ENCODE peak calls at places on chromosomes 13 and 19, in eight cellular contexts. M, T, U, A, J, I, B and D are unnamed samples.
A peak's percentile ranks its signal among the peaks of the same experiment; 100 is the strongest.

GRCh38 chr13:97521726-97522125 is 87.8 kb downstream of the RAP2A start:
- DNase-seq in B (no peak), J (no peak), I (no peak), A (no peak), T (no peak), U (no peak), M (no peak), D (no peak)

GRCh38 chr19:33486407-33486806 is 35.2 kb downstream of the PEPD start:
- DNase-seq in M (peak; percentile 51), U (no peak), A (no peak), J (no peak), T (no peak), B (no peak), I (no peak), D (no peak)

GRCh38 chr19:4496304-4496703 is 22.0 kb downstream of the PLIN4 start:
- DNase-seq in B (no peak), T (no peak), U (no peak), A (no peak), J (no peak), M (no peak), I (no peak), D (no peak)

GRCh38 chr19:38409631-38410133 is 6.8 kb downstream of the FAM98C start:
- DNase-seq in M (peak; percentile 27), A (peak; percentile 54), T (no peak), J (no peak), I (no peak), B (peak; percentile 79), U (no peak), D (no peak)

GRCh38 chr19:12994701-12995595 is at the start of gene NFIX:
- DNase-seq in U (no peak), M (peak; percentile 88), J (peak; percentile 70), B (peak; percentile 76), A (peak; percentile 60), I (peak; percentile 79), T (no peak), D (peak; percentile 90)

GRCh38 chr19:12736854-12737665 is at the start of gene GET3:
- DNase-seq in A (peak; percentile 100), M (peak; percentile 89), I (peak; percentile 96), T (peak; percentile 100), B (peak; percentile 100), J (peak; percentile 91), U (peak; percentile 99), D (peak; percentile 99)

GRCh38 chr19:12112701-12113100 is 27.4 kb downstream of the ZNF20 start:
- DNase-seq in U (no peak), A (no peak), T (no peak), I (no peak), B (no peak), J (no peak), M (no peak), D (no peak)

GRCh38 chr19:35228177-35228930 is at the start of gene FAM187B:
- DNase-seq in I (no peak), B (no peak), J (no peak), M (no peak), U (no peak), A (no peak), T (no peak), D (no peak)

GRCh38 chr13:21812192-21812626 is 141.3 kb downstream of the FGF9 start:
- DNase-seq in I (peak; percentile 28), J (no peak), U (peak; percentile 2), B (no peak), A (no peak), M (no peak), T (no peak), D (no peak)

GRCh38 chr13:51745236-51745635 is 58.7 kb downstream of the DHRS12 start:
- DNase-seq in M (no peak), U (no peak), A (no peak), T (no peak), I (peak; percentile 37), B (no peak), J (no peak), D (no peak)

GRCh38 chr19:43610493-43610892 is 1.4 kb upstream of the SRRM5 start:
- DNase-seq in I (no peak), U (no peak), T (no peak), J (no peak), A (peak; percentile 9), M (no peak), B (no peak), D (no peak)

GRCh38 chr13:57627663-57628062 is 3.9 kb upstream of the PCDH17 start:
- DNase-seq in J (no peak), M (no peak), A (peak; percentile 27), B (peak; percentile 49), I (no peak), T (no peak), U (no peak), D (peak; percentile 35)

GRCh38 chr19:29505034-29505824 is 20.6 kb upstream of the VSTM2B start:
- DNase-seq in T (no peak), J (no peak), M (peak; percentile 20), I (no peak), U (peak; percentile 53), B (no peak), A (no peak), D (no peak)

GRCh38 chr19:37007587-37008220 is 70.5 kb upstream of the ZNF420 start:
- DNase-seq in M (peak; percentile 81), I (peak; percentile 63), U (no peak), A (peak; percentile 51), B (peak; percentile 79), J (peak; percentile 86), T (no peak), D (no peak)
- H3K4me3 ChIP-seq in M (peak overlapping the region; percentile 19), I (no peak overlapping the region), U (no peak overlapping the region), A (peak overlapping the region; percentile 20), B (no peak overlapping the region), J (peak overlapping the region; percentile 66), T (no peak overlapping the region), D (peak overlapping the region; percentile 57)

GRCh38 chr13:33637978-33638743 is 179.8 kb upstream of the RFC3 start:
- DNase-seq in M (no peak), A (peak; percentile 66), U (no peak), B (peak; percentile 37), J (no peak), T (no peak), I (no peak), D (peak; percentile 55)

GRCh38 chr13:33636955-33637670 is 180.8 kb upstream of the RFC3 start:
- DNase-seq in A (peak; percentile 14), B (no peak), U (no peak), M (no peak), T (no peak), J (no peak), I (no peak), D (peak; percentile 12)

GRCh38 chr13:33634526-33635111 is 183.3 kb upstream of the RFC3 start:
- DNase-seq in B (peak; percentile 73), M (no peak), U (no peak), A (peak; percentile 30), I (no peak), J (no peak), T (no peak), D (peak; percentile 61)

GRCh38 chr13:33629610-33630009 is 188.3 kb upstream of the RFC3 start:
- DNase-seq in T (no peak), J (no peak), U (no peak), M (no peak), B (no peak), I (no peak), A (no peak), D (no peak)

DNA sequence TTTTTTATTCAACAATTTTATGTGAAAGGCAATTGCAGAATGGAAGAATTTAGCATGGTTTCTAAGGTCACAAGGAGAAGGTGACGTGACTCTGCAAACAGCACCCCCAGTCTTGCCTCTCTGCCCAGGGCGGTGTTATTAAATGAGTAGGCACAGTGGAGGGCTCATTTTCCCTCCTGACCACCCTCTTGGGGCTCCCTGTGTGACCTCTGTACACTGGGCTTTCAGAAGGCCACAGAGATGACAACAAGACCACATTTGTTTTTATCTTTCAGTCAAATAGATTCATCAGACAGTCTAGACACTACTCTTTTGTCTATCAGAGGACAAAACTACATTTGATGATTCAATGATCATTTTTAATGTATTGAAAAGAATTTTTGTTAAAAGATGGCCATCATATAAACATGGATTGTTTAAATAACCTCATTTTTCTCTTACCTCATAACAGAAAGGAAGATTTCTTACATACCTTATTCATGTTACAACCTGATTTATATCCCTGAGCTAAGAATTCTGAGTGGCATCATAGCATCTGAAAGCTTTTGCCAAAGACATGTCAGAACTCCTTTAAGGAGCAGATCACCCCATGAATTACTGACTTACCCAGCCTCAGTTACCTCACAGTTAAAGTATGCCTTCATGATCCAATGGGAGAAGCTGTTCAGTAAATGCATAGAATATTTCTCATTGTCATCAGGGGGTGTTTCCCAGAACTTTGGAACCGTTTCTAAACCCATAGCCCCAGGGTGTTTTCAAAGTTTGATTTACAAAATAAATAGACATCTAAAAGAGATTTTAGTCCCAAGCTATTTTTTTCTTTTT is 184.0 kb upstream of the RFC3 start:
- DNase-seq in A (peak; percentile 47), U (no peak), T (no peak), J (no peak), I (no peak), M (no peak), B (peak; percentile 42), D (peak; percentile 82)
- H3K4me1 ChIP-seq in A (peaks cover 3% of the 10 kb centered on the region), U (peaks cover 2% of the 10 kb centered on the region), T (peaks cover 3% of the 10 kb centered on the region), J (no peaks in the 10 kb centered on the region), I (no peaks in the 10 kb centered on the region), M (no peaks in the 10 kb centered on the region), B (no peaks in the 10 kb centered on the region), D (peaks cover 44% of the 10 kb centered on the region)

GRCh38 chr13:99960663-99961440 is 10.7 kb downstream of the ZIC5 start:
- DNase-seq in J (no peak), T (no peak), U (no peak), A (no peak), M (no peak), B (no peak), I (no peak), D (no peak)

GRCh38 chr13:99959127-99959529 is 12.4 kb downstream of the ZIC5 start:
- DNase-seq in A (no peak), T (no peak), M (no peak), U (no peak), B (no peak), I (no peak), J (no peak), D (no peak)

GRCh38 chr13:99961634-99962033 is 9.9 kb downstream of the ZIC5 start:
- DNase-seq in I (no peak), U (no peak), J (no peak), M (no peak), B (no peak), A (no peak), T (no peak), D (no peak)

GRCh38 chr13:99958402-99959126 is 13.0 kb downstream of the ZIC5 start:
- DNase-seq in A (no peak), J (no peak), M (no peak), U (no peak), I (no peak), T (no peak), B (no peak), D (no peak)

GRCh38 chr13:99959538-99960230 is 11.9 kb downstream of the ZIC5 start:
- DNase-seq in U (no peak), A (no peak), T (no peak), B (no peak), I (no peak), J (no peak), M (no peak), D (no peak)
- H3K4me3 ChIP-seq in U (peak overlapping the region; percentile 66), A (no peak overlapping the region), T (peak overlapping the region; percentile 43), B (peak overlapping the region; percentile 23), I (no peak overlapping the region), J (peak overlapping the region; percentile 38), M (no peak overlapping the region), D (peak overlapping the region; percentile 66)

DNA sequence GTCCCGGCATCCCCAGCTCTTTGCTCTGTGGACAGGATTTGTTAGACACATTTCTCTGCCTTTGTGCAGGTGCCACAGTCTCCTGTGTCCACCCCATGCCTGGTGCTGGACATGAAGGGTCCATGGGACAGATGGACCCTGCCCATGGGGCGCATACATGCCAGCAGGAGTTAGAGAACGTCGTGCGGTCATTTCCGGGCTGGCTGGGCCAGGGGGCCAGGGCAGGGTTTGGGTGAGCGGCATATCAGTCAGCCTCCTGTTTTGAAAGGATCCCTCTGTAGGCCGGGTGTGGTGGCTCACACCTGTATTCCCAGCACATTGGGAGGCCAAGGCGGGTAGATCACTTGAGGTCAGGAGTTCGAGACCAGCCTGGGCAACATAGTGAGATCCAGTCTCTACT is 11.0 kb downstream of the KLHL26 start:
- DNase-seq in U (no peak), M (no peak), A (no peak), I (no peak), J (no peak), B (no peak), T (no peak), D (no peak)
- H3K4me1 ChIP-seq in U (peaks cover 37% of the 10 kb centered on the region), M (peaks cover 11% of the 10 kb centered on the region), A (peaks cover 30% of the 10 kb centered on the region), I (no peaks in the 10 kb centered on the region), J (no peaks in the 10 kb centered on the region), B (peaks cover 27% of the 10 kb centered on the region), T (peaks cover 5% of the 10 kb centered on the region), D (peaks cover 43% of the 10 kb centered on the region)